ENCODE peak calls at places on chromosomes 1 and 21, in six cellular contexts. One of them, this sample, is unnamed.

GRCh38 chr1:230047114-230047865 is 19.7 kb upstream of the GALNT2 start:
- DNase-seq in MCF 10A: peak
- DNase-seq in stimulated activated CD4-positive, alpha-beta T cell treated with anti-CD3 and anti-CD28 coated beads, Interleukin-4, amount 100 ng/mL, for 24 hours: no peak
- DNase-seq in stimulated activated CD8-positive, alpha-beta memory T cell treated with anti-CD3 and anti-CD28 coated beads, Interleukin-4, amount 100 ng/mL, for 1 hour: no peak
- DNase-seq in stromal cell of bone marrow: no peak
- DNase-seq in hepatic stellate cell: no peak
- DNase-seq in this sample: no peak

GRCh38 chr1:187928288-187928687 is 1099.5 kb downstream of the PLA2G4A start:
- DNase-seq in MCF 10A: peak
- DNase-seq in stimulated activated CD4-positive, alpha-beta T cell treated with anti-CD3 and anti-CD28 coated beads, Interleukin-4, amount 100 ng/mL, for 24 hours: no peak
- DNase-seq in stimulated activated CD8-positive, alpha-beta memory T cell treated with anti-CD3 and anti-CD28 coated beads, Interleukin-4, amount 100 ng/mL, for 1 hour: no peak
- DNase-seq in stromal cell of bone marrow: peak
- DNase-seq in hepatic stellate cell: peak
- DNase-seq in this sample: no peak

GRCh38 chr1:55813619-55814018 is 598.5 kb upstream of the USP24 start:
- DNase-seq in MCF 10A: peak
- DNase-seq in stimulated activated CD4-positive, alpha-beta T cell treated with anti-CD3 and anti-CD28 coated beads, Interleukin-4, amount 100 ng/mL, for 24 hours: no peak
- DNase-seq in stimulated activated CD8-positive, alpha-beta memory T cell treated with anti-CD3 and anti-CD28 coated beads, Interleukin-4, amount 100 ng/mL, for 1 hour: no peak
- DNase-seq in stromal cell of bone marrow: peak
- DNase-seq in hepatic stellate cell: peak
- DNase-seq in this sample: no peak

GRCh38 chr1:10267946-10268345 is 57.6 kb downstream of the KIF1B start:
- DNase-seq in MCF 10A: no peak
- DNase-seq in stimulated activated CD4-positive, alpha-beta T cell treated with anti-CD3 and anti-CD28 coated beads, Interleukin-4, amount 100 ng/mL, for 24 hours: no peak
- DNase-seq in stimulated activated CD8-positive, alpha-beta memory T cell treated with anti-CD3 and anti-CD28 coated beads, Interleukin-4, amount 100 ng/mL, for 1 hour: no peak
- DNase-seq in stromal cell of bone marrow: no peak
- DNase-seq in hepatic stellate cell: no peak
- DNase-seq in this sample: no peak

GRCh38 chr21:15170614-15171013 is 105.8 kb upstream of the NRIP1 start:
- DNase-seq in MCF 10A: no peak
- DNase-seq in stimulated activated CD4-positive, alpha-beta T cell treated with anti-CD3 and anti-CD28 coated beads, Interleukin-4, amount 100 ng/mL, for 24 hours: no peak
- DNase-seq in stimulated activated CD8-positive, alpha-beta memory T cell treated with anti-CD3 and anti-CD28 coated beads, Interleukin-4, amount 100 ng/mL, for 1 hour: no peak
- DNase-seq in stromal cell of bone marrow: no peak
- DNase-seq in hepatic stellate cell: no peak
- DNase-seq in this sample: no peak

GRCh38 chr1:97364086-97364485 is 556.7 kb downstream of the DPYD start:
- DNase-seq in MCF 10A: no peak
- DNase-seq in stimulated activated CD4-positive, alpha-beta T cell treated with anti-CD3 and anti-CD28 coated beads, Interleukin-4, amount 100 ng/mL, for 24 hours: no peak
- DNase-seq in stimulated activated CD8-positive, alpha-beta memory T cell treated with anti-CD3 and anti-CD28 coated beads, Interleukin-4, amount 100 ng/mL, for 1 hour: no peak
- DNase-seq in stromal cell of bone marrow: peak
- DNase-seq in hepatic stellate cell: no peak
- DNase-seq in this sample: no peak

GRCh38 chr1:2190491-2190976 is 4.0 kb downstream of the FAAP20 start:
- DNase-seq in MCF 10A: no peak
- DNase-seq in stimulated activated CD4-positive, alpha-beta T cell treated with anti-CD3 and anti-CD28 coated beads, Interleukin-4, amount 100 ng/mL, for 24 hours: no peak
- DNase-seq in stimulated activated CD8-positive, alpha-beta memory T cell treated with anti-CD3 and anti-CD28 coated beads, Interleukin-4, amount 100 ng/mL, for 1 hour: no peak
- DNase-seq in stromal cell of bone marrow: no peak
- DNase-seq in hepatic stellate cell: no peak
- DNase-seq in this sample: no peak

GRCh38 chr21:36859744-36860501 is 106.5 kb downstream of the HLCS start:
- DNase-seq in MCF 10A: peak
- DNase-seq in stimulated activated CD4-positive, alpha-beta T cell treated with anti-CD3 and anti-CD28 coated beads, Interleukin-4, amount 100 ng/mL, for 24 hours: peak
- DNase-seq in stimulated activated CD8-positive, alpha-beta memory T cell treated with anti-CD3 and anti-CD28 coated beads, Interleukin-4, amount 100 ng/mL, for 1 hour: no peak
- DNase-seq in stromal cell of bone marrow: no peak
- DNase-seq in hepatic stellate cell: no peak
- DNase-seq in this sample: no peak

GRCh38 chr1:182962554-182963115 is 9.7 kb upstream of the SHCBP1L start:
- DNase-seq in MCF 10A: peak
- DNase-seq in stimulated activated CD4-positive, alpha-beta T cell treated with anti-CD3 and anti-CD28 coated beads, Interleukin-4, amount 100 ng/mL, for 24 hours: peak
- DNase-seq in stimulated activated CD8-positive, alpha-beta memory T cell treated with anti-CD3 and anti-CD28 coated beads, Interleukin-4, amount 100 ng/mL, for 1 hour: no peak
- DNase-seq in stromal cell of bone marrow: peak
- DNase-seq in hepatic stellate cell: peak
- DNase-seq in this sample: peak

GRCh38 chr1:205961970-205962820 is 18.9 kb upstream of the SLC26A9 start:
- DNase-seq in MCF 10A: peak
- DNase-seq in stimulated activated CD4-positive, alpha-beta T cell treated with anti-CD3 and anti-CD28 coated beads, Interleukin-4, amount 100 ng/mL, for 24 hours: no peak
- DNase-seq in stimulated activated CD8-positive, alpha-beta memory T cell treated with anti-CD3 and anti-CD28 coated beads, Interleukin-4, amount 100 ng/mL, for 1 hour: no peak
- DNase-seq in stromal cell of bone marrow: no peak
- DNase-seq in hepatic stellate cell: no peak
- DNase-seq in this sample: no peak

GRCh38 chr1:151058682-151059341 is 610 bp downstream of the CDC42SE1 start:
- DNase-seq in MCF 10A: peak
- DNase-seq in stimulated activated CD4-positive, alpha-beta T cell treated with anti-CD3 and anti-CD28 coated beads, Interleukin-4, amount 100 ng/mL, for 24 hours: no peak
- DNase-seq in stimulated activated CD8-positive, alpha-beta memory T cell treated with anti-CD3 and anti-CD28 coated beads, Interleukin-4, amount 100 ng/mL, for 1 hour: no peak
- DNase-seq in stromal cell of bone marrow: no peak
- DNase-seq in hepatic stellate cell: no peak
- DNase-seq in this sample: no peak

GRCh38 chr1:151472852-151473731 is 13.8 kb upstream of the POGZ start:
- DNase-seq in MCF 10A: no peak
- DNase-seq in stimulated activated CD4-positive, alpha-beta T cell treated with anti-CD3 and anti-CD28 coated beads, Interleukin-4, amount 100 ng/mL, for 24 hours: peak
- DNase-seq in stimulated activated CD8-positive, alpha-beta memory T cell treated with anti-CD3 and anti-CD28 coated beads, Interleukin-4, amount 100 ng/mL, for 1 hour: no peak
- DNase-seq in stromal cell of bone marrow: no peak
- DNase-seq in hepatic stellate cell: peak
- DNase-seq in this sample: no peak

GRCh38 chr21:14889080-14889805 is 175.6 kb downstream of the NRIP1 start:
- DNase-seq in MCF 10A: peak
- DNase-seq in stimulated activated CD4-positive, alpha-beta T cell treated with anti-CD3 and anti-CD28 coated beads, Interleukin-4, amount 100 ng/mL, for 24 hours: no peak
- DNase-seq in stimulated activated CD8-positive, alpha-beta memory T cell treated with anti-CD3 and anti-CD28 coated beads, Interleukin-4, amount 100 ng/mL, for 1 hour: no peak
- DNase-seq in stromal cell of bone marrow: no peak
- DNase-seq in hepatic stellate cell: no peak
- DNase-seq in this sample: no peak

GRCh38 chr1:18134324-18135046 is 26.9 kb downstream of the IGSF21 start:
- DNase-seq in MCF 10A: no peak
- DNase-seq in stimulated activated CD4-positive, alpha-beta T cell treated with anti-CD3 and anti-CD28 coated beads, Interleukin-4, amount 100 ng/mL, for 24 hours: no peak
- DNase-seq in stimulated activated CD8-positive, alpha-beta memory T cell treated with anti-CD3 and anti-CD28 coated beads, Interleukin-4, amount 100 ng/mL, for 1 hour: no peak
- DNase-seq in stromal cell of bone marrow: no peak
- DNase-seq in hepatic stellate cell: no peak
- DNase-seq in this sample: no peak

GRCh38 chr1:47769279-47769678 is 227.9 kb downstream of the TRABD2B start:
- DNase-seq in MCF 10A: no peak
- DNase-seq in stimulated activated CD4-positive, alpha-beta T cell treated with anti-CD3 and anti-CD28 coated beads, Interleukin-4, amount 100 ng/mL, for 24 hours: no peak
- DNase-seq in stimulated activated CD8-positive, alpha-beta memory T cell treated with anti-CD3 and anti-CD28 coated beads, Interleukin-4, amount 100 ng/mL, for 1 hour: no peak
- DNase-seq in stromal cell of bone marrow: no peak
- DNase-seq in hepatic stellate cell: no peak
- DNase-seq in this sample: no peak

GRCh38 chr1:93817819-93818569 is 61.0 kb downstream of the DNTTIP2 start:
- DNase-seq in MCF 10A: peak
- DNase-seq in stimulated activated CD4-positive, alpha-beta T cell treated with anti-CD3 and anti-CD28 coated beads, Interleukin-4, amount 100 ng/mL, for 24 hours: peak
- DNase-seq in stimulated activated CD8-positive, alpha-beta memory T cell treated with anti-CD3 and anti-CD28 coated beads, Interleukin-4, amount 100 ng/mL, for 1 hour: no peak
- DNase-seq in stromal cell of bone marrow: no peak
- DNase-seq in hepatic stellate cell: no peak
- DNase-seq in this sample: no peak

GRCh38 chr1:65260851-65261473 is 48.4 kb upstream of the DNAJC6 start:
- DNase-seq in MCF 10A: peak
- DNase-seq in stimulated activated CD4-positive, alpha-beta T cell treated with anti-CD3 and anti-CD28 coated beads, Interleukin-4, amount 100 ng/mL, for 24 hours: peak
- DNase-seq in stimulated activated CD8-positive, alpha-beta memory T cell treated with anti-CD3 and anti-CD28 coated beads, Interleukin-4, amount 100 ng/mL, for 1 hour: no peak
- DNase-seq in stromal cell of bone marrow: peak
- DNase-seq in hepatic stellate cell: peak
- DNase-seq in this sample: no peak

GRCh38 chr1:175208773-175209492 is 16.4 kb upstream of the KIAA0040 start:
- DNase-seq in MCF 10A: no peak
- DNase-seq in stimulated activated CD4-positive, alpha-beta T cell treated with anti-CD3 and anti-CD28 coated beads, Interleukin-4, amount 100 ng/mL, for 24 hours: peak
- DNase-seq in stimulated activated CD8-positive, alpha-beta memory T cell treated with anti-CD3 and anti-CD28 coated beads, Interleukin-4, amount 100 ng/mL, for 1 hour: no peak
- DNase-seq in stromal cell of bone marrow: no peak
- DNase-seq in hepatic stellate cell: no peak
- DNase-seq in this sample: no peak

GRCh38 chr1:216914974-216915373 is 191.7 kb upstream of the ESRRG start:
- DNase-seq in MCF 10A: peak
- DNase-seq in stimulated activated CD4-positive, alpha-beta T cell treated with anti-CD3 and anti-CD28 coated beads, Interleukin-4, amount 100 ng/mL, for 24 hours: no peak
- DNase-seq in stimulated activated CD8-positive, alpha-beta memory T cell treated with anti-CD3 and anti-CD28 coated beads, Interleukin-4, amount 100 ng/mL, for 1 hour: no peak
- DNase-seq in stromal cell of bone marrow: no peak
- DNase-seq in hepatic stellate cell: no peak
- DNase-seq in this sample: no peak

GRCh38 chr1:20657024-20657423 is 4.1 kb downstream of the DDOST start:
- DNase-seq in MCF 10A: no peak
- DNase-seq in stimulated activated CD4-positive, alpha-beta T cell treated with anti-CD3 and anti-CD28 coated beads, Interleukin-4, amount 100 ng/mL, for 24 hours: no peak
- DNase-seq in stimulated activated CD8-positive, alpha-beta memory T cell treated with anti-CD3 and anti-CD28 coated beads, Interleukin-4, amount 100 ng/mL, for 1 hour: no peak
- DNase-seq in stromal cell of bone marrow: no peak
- DNase-seq in hepatic stellate cell: no peak
- DNase-seq in this sample: no peak

GRCh38 chr1:157115429-157115838 is 15.8 kb upstream of the ETV3L start:
- DNase-seq in MCF 10A: no peak
- DNase-seq in stimulated activated CD4-positive, alpha-beta T cell treated with anti-CD3 and anti-CD28 coated beads, Interleukin-4, amount 100 ng/mL, for 24 hours: no peak
- DNase-seq in stimulated activated CD8-positive, alpha-beta memory T cell treated with anti-CD3 and anti-CD28 coated beads, Interleukin-4, amount 100 ng/mL, for 1 hour: no peak
- DNase-seq in stromal cell of bone marrow: no peak
- DNase-seq in hepatic stellate cell: no peak
- DNase-seq in this sample: no peak

GRCh38 chr1:185373813-185374524 is 56.9 kb upstream of the IVNS1ABP start:
- DNase-seq in MCF 10A: peak
- DNase-seq in stimulated activated CD4-positive, alpha-beta T cell treated with anti-CD3 and anti-CD28 coated beads, Interleukin-4, amount 100 ng/mL, for 24 hours: no peak
- DNase-seq in stimulated activated CD8-positive, alpha-beta memory T cell treated with anti-CD3 and anti-CD28 coated beads, Interleukin-4, amount 100 ng/mL, for 1 hour: no peak
- DNase-seq in stromal cell of bone marrow: no peak
- DNase-seq in hepatic stellate cell: peak
- DNase-seq in this sample: no peak

GRCh38 chr21:45179568-45180288 is 105.3 kb downstream of the ADARB1 start:
- DNase-seq in MCF 10A: no peak
- DNase-seq in stimulated activated CD4-positive, alpha-beta T cell treated with anti-CD3 and anti-CD28 coated beads, Interleukin-4, amount 100 ng/mL, for 24 hours: no peak
- DNase-seq in stimulated activated CD8-positive, alpha-beta memory T cell treated with anti-CD3 and anti-CD28 coated beads, Interleukin-4, amount 100 ng/mL, for 1 hour: no peak
- DNase-seq in stromal cell of bone marrow: no peak
- DNase-seq in hepatic stellate cell: no peak
- DNase-seq in this sample: no peak

GRCh38 chr1:103937763-103938357 is 188.2 kb downstream of the AMY1C start:
- DNase-seq in MCF 10A: no peak
- DNase-seq in stimulated activated CD4-positive, alpha-beta T cell treated with anti-CD3 and anti-CD28 coated beads, Interleukin-4, amount 100 ng/mL, for 24 hours: no peak
- DNase-seq in stimulated activated CD8-positive, alpha-beta memory T cell treated with anti-CD3 and anti-CD28 coated beads, Interleukin-4, amount 100 ng/mL, for 1 hour: no peak
- DNase-seq in stromal cell of bone marrow: no peak
- DNase-seq in hepatic stellate cell: no peak
- DNase-seq in this sample: no peak

GRCh38 chr1:46595127-46595526 is 8.9 kb downstream of the MKNK1 start:
- DNase-seq in MCF 10A: no peak
- DNase-seq in stimulated activated CD4-positive, alpha-beta T cell treated with anti-CD3 and anti-CD28 coated beads, Interleukin-4, amount 100 ng/mL, for 24 hours: no peak
- DNase-seq in stimulated activated CD8-positive, alpha-beta memory T cell treated with anti-CD3 and anti-CD28 coated beads, Interleukin-4, amount 100 ng/mL, for 1 hour: no peak
- DNase-seq in stromal cell of bone marrow: peak
- DNase-seq in hepatic stellate cell: no peak
- DNase-seq in this sample: no peak

GRCh38 chr1:246492611-246493245 is 14.4 kb downstream of the SMYD3 start:
- DNase-seq in MCF 10A: peak
- DNase-seq in stimulated activated CD4-positive, alpha-beta T cell treated with anti-CD3 and anti-CD28 coated beads, Interleukin-4, amount 100 ng/mL, for 24 hours: peak
- DNase-seq in stimulated activated CD8-positive, alpha-beta memory T cell treated with anti-CD3 and anti-CD28 coated beads, Interleukin-4, amount 100 ng/mL, for 1 hour: no peak
- DNase-seq in stromal cell of bone marrow: peak
- DNase-seq in hepatic stellate cell: peak
- DNase-seq in this sample: no peak

GRCh38 chr1:26696191-26696644 is 403 bp downstream of the ARID1A start:
- DNase-seq in MCF 10A: no peak
- DNase-seq in stimulated activated CD4-positive, alpha-beta T cell treated with anti-CD3 and anti-CD28 coated beads, Interleukin-4, amount 100 ng/mL, for 24 hours: peak
- DNase-seq in stimulated activated CD8-positive, alpha-beta memory T cell treated with anti-CD3 and anti-CD28 coated beads, Interleukin-4, amount 100 ng/mL, for 1 hour: no peak
- DNase-seq in stromal cell of bone marrow: no peak
- DNase-seq in hepatic stellate cell: no peak
- DNase-seq in this sample: no peak

GRCh38 chr1:34918609-34919561 is 10.6 kb downstream of the DLGAP3 start:
- DNase-seq in MCF 10A: no peak
- DNase-seq in stimulated activated CD4-positive, alpha-beta T cell treated with anti-CD3 and anti-CD28 coated beads, Interleukin-4, amount 100 ng/mL, for 24 hours: peak
- DNase-seq in stimulated activated CD8-positive, alpha-beta memory T cell treated with anti-CD3 and anti-CD28 coated beads, Interleukin-4, amount 100 ng/mL, for 1 hour: no peak
- DNase-seq in stromal cell of bone marrow: no peak
- DNase-seq in hepatic stellate cell: no peak
- DNase-seq in this sample: no peak

GRCh38 chr1:56189946-56190920 is 389.1 kb downstream of the PLPP3 start:
- DNase-seq in MCF 10A: peak
- DNase-seq in stimulated activated CD4-positive, alpha-beta T cell treated with anti-CD3 and anti-CD28 coated beads, Interleukin-4, amount 100 ng/mL, for 24 hours: no peak
- DNase-seq in stimulated activated CD8-positive, alpha-beta memory T cell treated with anti-CD3 and anti-CD28 coated beads, Interleukin-4, amount 100 ng/mL, for 1 hour: no peak
- DNase-seq in stromal cell of bone marrow: no peak
- DNase-seq in hepatic stellate cell: no peak
- DNase-seq in this sample: no peak

GRCh38 chr1:224182057-224182865 is 779 bp upstream of the DEGS1 start:
- DNase-seq in MCF 10A: peak
- DNase-seq in stimulated activated CD4-positive, alpha-beta T cell treated with anti-CD3 and anti-CD28 coated beads, Interleukin-4, amount 100 ng/mL, for 24 hours: peak
- DNase-seq in stimulated activated CD8-positive, alpha-beta memory T cell treated with anti-CD3 and anti-CD28 coated beads, Interleukin-4, amount 100 ng/mL, for 1 hour: no peak
- DNase-seq in stromal cell of bone marrow: no peak
- DNase-seq in hepatic stellate cell: no peak
- DNase-seq in this sample: no peak

GRCh38 chr1:161313554-161314200 is 504 bp upstream of the SDHC start:
- DNase-seq in MCF 10A: no peak
- DNase-seq in stimulated activated CD4-positive, alpha-beta T cell treated with anti-CD3 and anti-CD28 coated beads, Interleukin-4, amount 100 ng/mL, for 24 hours: no peak
- DNase-seq in stimulated activated CD8-positive, alpha-beta memory T cell treated with anti-CD3 and anti-CD28 coated beads, Interleukin-4, amount 100 ng/mL, for 1 hour: no peak
- DNase-seq in stromal cell of bone marrow: no peak
- DNase-seq in hepatic stellate cell: no peak
- DNase-seq in this sample: no peak

GRCh38 chr1:67103548-67103947 is 31.2 kb downstream of the C1orf141 start:
- DNase-seq in MCF 10A: no peak
- DNase-seq in stimulated activated CD4-positive, alpha-beta T cell treated with anti-CD3 and anti-CD28 coated beads, Interleukin-4, amount 100 ng/mL, for 24 hours: no peak
- DNase-seq in stimulated activated CD8-positive, alpha-beta memory T cell treated with anti-CD3 and anti-CD28 coated beads, Interleukin-4, amount 100 ng/mL, for 1 hour: no peak
- DNase-seq in stromal cell of bone marrow: no peak
- DNase-seq in hepatic stellate cell: no peak
- DNase-seq in this sample: no peak

GRCh38 chr21:38954450-38955059 is 148.8 kb downstream of the ETS2 start:
- DNase-seq in MCF 10A: no peak
- DNase-seq in stimulated activated CD4-positive, alpha-beta T cell treated with anti-CD3 and anti-CD28 coated beads, Interleukin-4, amount 100 ng/mL, for 24 hours: no peak
- DNase-seq in stimulated activated CD8-positive, alpha-beta memory T cell treated with anti-CD3 and anti-CD28 coated beads, Interleukin-4, amount 100 ng/mL, for 1 hour: no peak
- DNase-seq in stromal cell of bone marrow: no peak
- DNase-seq in hepatic stellate cell: no peak
- DNase-seq in this sample: no peak

GRCh38 chr1:162187676-162188075 is 118.2 kb downstream of the NOS1AP start:
- DNase-seq in MCF 10A: peak
- DNase-seq in stimulated activated CD4-positive, alpha-beta T cell treated with anti-CD3 and anti-CD28 coated beads, Interleukin-4, amount 100 ng/mL, for 24 hours: no peak
- DNase-seq in stimulated activated CD8-positive, alpha-beta memory T cell treated with anti-CD3 and anti-CD28 coated beads, Interleukin-4, amount 100 ng/mL, for 1 hour: no peak
- DNase-seq in stromal cell of bone marrow: no peak
- DNase-seq in hepatic stellate cell: no peak
- DNase-seq in this sample: no peak

GRCh38 chr1:71755441-71755840 is 526.9 kb downstream of the NEGR1 start:
- DNase-seq in MCF 10A: no peak
- DNase-seq in stimulated activated CD4-positive, alpha-beta T cell treated with anti-CD3 and anti-CD28 coated beads, Interleukin-4, amount 100 ng/mL, for 24 hours: no peak
- DNase-seq in stimulated activated CD8-positive, alpha-beta memory T cell treated with anti-CD3 and anti-CD28 coated beads, Interleukin-4, amount 100 ng/mL, for 1 hour: no peak
- DNase-seq in stromal cell of bone marrow: no peak
- DNase-seq in hepatic stellate cell: no peak
- DNase-seq in this sample: no peak

GRCh38 chr1:2554621-2555387 is 1.4 kb upstream of the TNFRSF14 start:
- DNase-seq in MCF 10A: no peak
- DNase-seq in stimulated activated CD4-positive, alpha-beta T cell treated with anti-CD3 and anti-CD28 coated beads, Interleukin-4, amount 100 ng/mL, for 24 hours: peak
- DNase-seq in stimulated activated CD8-positive, alpha-beta memory T cell treated with anti-CD3 and anti-CD28 coated beads, Interleukin-4, amount 100 ng/mL, for 1 hour: no peak
- DNase-seq in stromal cell of bone marrow: no peak
- DNase-seq in hepatic stellate cell: no peak
- DNase-seq in this sample: no peak

GRCh38 chr1:14499312-14500040 is 99.0 kb upstream of the KAZN start:
- DNase-seq in MCF 10A: no peak
- DNase-seq in stimulated activated CD4-positive, alpha-beta T cell treated with anti-CD3 and anti-CD28 coated beads, Interleukin-4, amount 100 ng/mL, for 24 hours: no peak
- DNase-seq in stimulated activated CD8-positive, alpha-beta memory T cell treated with anti-CD3 and anti-CD28 coated beads, Interleukin-4, amount 100 ng/mL, for 1 hour: no peak
- DNase-seq in stromal cell of bone marrow: no peak
- DNase-seq in hepatic stellate cell: no peak
- DNase-seq in this sample: no peak

GRCh38 chr1:15513192-15513591 is 10.8 kb downstream of the CASP9 start:
- DNase-seq in MCF 10A: no peak
- DNase-seq in stimulated activated CD4-positive, alpha-beta T cell treated with anti-CD3 and anti-CD28 coated beads, Interleukin-4, amount 100 ng/mL, for 24 hours: no peak
- DNase-seq in stimulated activated CD8-positive, alpha-beta memory T cell treated with anti-CD3 and anti-CD28 coated beads, Interleukin-4, amount 100 ng/mL, for 1 hour: no peak
- DNase-seq in stromal cell of bone marrow: no peak
- DNase-seq in hepatic stellate cell: no peak
- DNase-seq in this sample: no peak